ENCODE peak calls at places on chromosomes 2 and 18, in five cellular contexts. I is breast epithelium, J is prostate gland, M is stomach, W is suprapubic skin. Y is an unnamed sample.

GRCh38 chr2:200786826-200787225 is 24.9 kb upstream of the BZW1 start:
- DNase-seq in I (no peak), J (peak; percentile 23), M (no peak), W (no peak), Y (no peak)

GRCh38 chr2:237159006-237159897 is 73.6 kb downstream of the COPS8 start:
- DNase-seq in I (no peak), J (no peak), M (no peak), W (no peak), Y (no peak)

GRCh38 chr2:164784376-164784775 is 57.2 kb downstream of the COBLL1 start:
- DNase-seq in I (no peak), J (no peak), M (no peak), W (no peak), Y (no peak)

GRCh38 chr2:151886235-151886634 is 58.0 kb upstream of the ARL5A start:
- DNase-seq in I (no peak), J (no peak), M (no peak), W (no peak), Y (no peak)

GRCh38 chr2:235856820-235857185 is 311.4 kb downstream of the GBX2 start:
- DNase-seq in I (no peak), J (no peak), M (no peak), W (no peak), Y (no peak)

GRCh38 chr18:24094561-24094960 is 44.3 kb upstream of the CABYR start:
- DNase-seq in I (no peak), J (no peak), M (no peak), W (no peak), Y (no peak)

GRCh38 chr2:229221641-229222040 is 49.4 kb downstream of the PID1 start:
- DNase-seq in I (no peak), J (no peak), M (no peak), W (no peak), Y (no peak)

GRCh38 chr2:190973726-190974628 is 40.0 kb downstream of the STAT1 start:
- DNase-seq in I (no peak), J (no peak), M (no peak), W (no peak), Y (no peak)

GRCh38 chr2:8539743-8540551 is 141.9 kb upstream of the ID2 start:
- DNase-seq in I (peak; percentile 91), J (peak; percentile 94), M (peak; percentile 68), W (peak; percentile 85), Y (peak; percentile 44)

GRCh38 chr18:13811993-13812392 is 12.0 kb upstream of the MC5R start:
- DNase-seq in I (no peak), J (no peak), M (no peak), W (no peak), Y (no peak)

GRCh38 chr2:55338268-55338667 is 69.2 kb upstream of the MTIF2 start:
- DNase-seq in I (no peak), J (no peak), M (no peak), W (no peak), Y (no peak)

GRCh38 chr2:46648141-46648742 is 168.9 kb downstream of the TMEM247 start:
- DNase-seq in I (no peak), J (peak; percentile 59), M (peak; percentile 37), W (no peak), Y (no peak)

GRCh38 chr18:35143615-35144596 is 96.9 kb upstream of the ZNF397 start:
- DNase-seq in I (no peak), J (peak; percentile 38), M (peak; percentile 60), W (no peak), Y (peak; percentile 61)

DNA sequence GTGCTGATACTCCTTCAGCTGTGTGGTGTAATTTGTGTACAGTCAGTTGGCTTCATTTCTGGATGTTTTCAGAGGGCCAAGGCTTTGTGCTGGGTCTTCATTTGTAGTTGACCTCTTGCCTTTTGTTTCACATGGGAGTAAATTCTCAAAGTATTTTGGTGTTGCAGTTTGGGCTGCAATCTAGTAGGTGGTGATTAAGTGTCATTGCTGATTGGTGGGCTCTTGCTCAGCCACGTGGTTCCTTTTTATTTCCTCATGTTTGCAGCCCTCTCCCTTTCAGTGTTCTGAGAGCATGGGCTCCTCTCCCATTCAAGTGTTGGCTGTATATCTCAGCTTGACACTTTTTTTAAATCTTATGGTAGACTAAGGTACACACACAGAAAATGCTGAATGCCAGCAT is 96.8 kb downstream of the SNTG2 start:
- DNase-seq in I (no peak), J (no peak), M (no peak), W (no peak), Y (no peak)
- TF ChIP-seq CTCF in I (no peak), J (no peak), M (no peak), W (no peak), Y (no peak)

GRCh38 chr18:50424877-50425690 is 50.2 kb downstream of the SKA1 start:
- DNase-seq in I (no peak), J (no peak), M (peak; percentile 75), W (no peak), Y (peak; percentile 60)
- TF ChIP-seq POLR2AphosphoS5 in I (no peak), J (no peak), M (peak; percentile 62), W (no peak), Y (no peak)

DNA sequence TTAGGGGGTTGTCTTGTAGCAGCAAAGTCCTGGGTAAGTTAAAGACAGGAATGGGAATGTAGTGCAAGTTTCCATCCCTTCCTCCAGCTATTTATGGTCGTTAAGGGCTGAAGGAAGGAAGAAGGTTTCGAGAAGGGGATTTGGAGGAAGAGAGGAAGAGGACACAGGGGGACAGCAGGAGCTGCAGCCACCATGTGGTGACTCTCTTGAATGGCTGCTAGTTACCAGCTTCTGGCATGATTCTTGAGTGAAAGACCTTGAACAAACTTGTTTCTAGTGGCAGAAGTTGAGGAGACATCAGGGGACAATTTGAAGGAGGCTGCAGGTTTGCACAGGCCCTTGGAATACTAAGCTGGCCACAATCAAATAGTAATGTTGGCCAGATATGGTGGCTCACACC is 116.6 kb downstream of the MTX2 start:
- DNase-seq in I (no peak), J (no peak), M (no peak), W (no peak), Y (no peak)
- TF ChIP-seq CTCF in I (no peak), J (no peak), M (no peak), W (no peak), Y (no peak)

GRCh38 chr2:39379643-39380524 is 57.2 kb downstream of the MAP4K3 start:
- DNase-seq in I (no peak), J (peak; percentile 61), M (no peak), W (no peak), Y (peak; percentile 21)
- TF ChIP-seq POLR2AphosphoS5 in I (no peak), J (peak; percentile 63), M (no peak), W (no peak), Y (no peak)

GRCh38 chr18:44320619-44321460 is 359.8 kb upstream of the SETBP1 start:
- DNase-seq in I (no peak), J (no peak), M (no peak), W (no peak), Y (no peak)

GRCh38 chr18:44324361-44324760 is 356.3 kb upstream of the SETBP1 start:
- DNase-seq in I (no peak), J (no peak), M (no peak), W (no peak), Y (no peak)

GRCh38 chr18:44321868-44322590 is 358.7 kb upstream of the SETBP1 start:
- DNase-seq in I (no peak), J (no peak), M (no peak), W (no peak), Y (no peak)

GRCh38 chr18:44323125-44323524 is 357.6 kb upstream of the SETBP1 start:
- DNase-seq in I (no peak), J (no peak), M (no peak), W (no peak), Y (no peak)

GRCh38 chr18:44325903-44326650 is 354.6 kb upstream of the SETBP1 start:
- DNase-seq in I (no peak), J (peak; percentile 48), M (peak; percentile 41), W (no peak), Y (peak; percentile 3)
- TF ChIP-seq CTCF in I (peak; percentile 36), J (no peak), M (peak; percentile 20), W (no peak), Y (peak; percentile 48)

Y was measured in HL-60.